ENCODE peak calls at places on chromosome X, in nine cellular contexts. H is substantia nigra, O is suprapubic skin, Y is SJCRH30, E is RWPE1, T is prostate gland, P is RWPE2, M is endothelial cell of umbilical vein, U is pancreas. B is an unnamed sample.

GRCh38 chrX:17380221-17380620 is 5.2 kb downstream of the NHS start:
- DNase-seq in U (no peak), E (no peak), T (no peak), Y (no peak), M (no peak), P (no peak), H (no peak), O (no peak), B (no peak)

GRCh38 chrX:2351999-2352995 is 148.5 kb downstream of the DHRSX start:
- DNase-seq in P (no peak), E (no peak), T (no peak), O (no peak), U (no peak), M (peak; percentile 23), H (no peak), Y (peak; percentile 95), B (no peak)

GRCh38 chrX:66328950-66329596 is 165.0 kb downstream of the HEPH start:
- DNase-seq in U (no peak), O (no peak), H (no peak), E (no peak), P (no peak), T (no peak), M (no peak), Y (no peak), B (no peak)

GRCh38 chrX:39777623-39778025 is 320.1 kb downstream of the BCOR start:
- DNase-seq in M (no peak), O (no peak), H (no peak), T (no peak), E (no peak), Y (no peak), P (no peak), U (no peak), B (no peak)

GRCh38 chrX:39869846-39870601 is 227.7 kb downstream of the BCOR start:
- DNase-seq in T (no peak), O (no peak), E (peak; percentile 57), H (no peak), Y (peak; percentile 37), U (no peak), M (peak; percentile 20), P (no peak), B (no peak)

GRCh38 chrX:1316527-1316926 is 20.1 kb upstream of the IL3RA start:
- DNase-seq in O (peak; percentile 74), T (no peak), M (no peak), H (no peak), U (no peak), E (no peak), P (no peak), Y (no peak), B (peak; percentile 88)

GRCh38 chrX:633043-633654 is 2.6 kb downstream of the SHOX start:
- DNase-seq in P (no peak), T (no peak), Y (no peak), E (no peak), O (no peak), M (no peak), H (no peak), U (no peak), B (no peak)

GRCh38 chrX:22247169-22247568 is 25.5 kb upstream of the CBLL2 start:
- DNase-seq in E (peak; percentile 5), P (no peak), U (no peak), O (no peak), Y (no peak), T (no peak), H (no peak), M (no peak), B (no peak)

GRCh38 chrX:15087747-15088146 is 182.1 kb downstream of the ASB9 start:
- DNase-seq in O (no peak), M (no peak), H (no peak), E (no peak), U (no peak), T (no peak), Y (no peak), P (no peak), B (no peak)

GRCh38 chrX:572490-573124 is 58.0 kb upstream of the SHOX start:
- DNase-seq in H (no peak), O (no peak), T (no peak), M (no peak), Y (peak; percentile 13), P (no peak), U (no peak), E (no peak), B (no peak)

GRCh38 chrX:1246816-1247215 is 21.8 kb upstream of the CSF2RA start:
- DNase-seq in Y (peak; percentile 83), E (peak; percentile 26), O (peak; percentile 77), U (no peak), H (peak; percentile 1), M (peak; percentile 63), T (no peak), P (no peak), B (peak; percentile 83)

GRCh38 chrX:40784516-40785151 is 49.3 kb upstream of the MED14 start:
- DNase-seq in U (no peak), M (peak; percentile 36), O (no peak), H (no peak), T (no peak), E (peak; percentile 19), Y (no peak), P (no peak), B (no peak)

DNA sequence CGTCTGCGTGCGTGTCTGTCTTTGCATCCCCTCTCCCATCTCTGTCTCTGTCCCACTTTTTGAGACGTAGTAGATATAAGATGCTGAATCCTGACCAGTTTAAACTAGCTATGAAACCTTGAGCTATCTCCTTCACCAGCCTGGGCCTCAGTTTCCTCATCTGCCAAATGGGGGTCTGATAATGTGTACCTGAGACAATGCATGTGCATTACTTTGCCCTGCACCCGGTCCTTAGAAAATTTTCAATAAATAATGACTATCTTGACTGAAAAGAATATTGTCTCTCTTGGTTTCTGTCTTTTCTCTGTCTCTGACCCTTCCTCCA is 604 bp downstream of the KANTR start:
- DNase-seq in P (no peak), O (no peak), M (no peak), E (no peak), Y (no peak), U (no peak), H (no peak), T (no peak), B (no peak)
- H3K27ac ChIP-seq in P (peak overlapping the region; percentile 76), O (peak overlapping the region; percentile 89), M (no peak overlapping the region), E (peak overlapping the region; percentile 94), Y (peak overlapping the region; percentile 61), U (peak overlapping the region; percentile 69), H (peak overlapping the region; percentile 78), T (peak overlapping the region; percentile 84), B (peak overlapping the region; percentile 89)

GRCh38 chrX:10033360-10034007 is 66.3 kb downstream of the CLDN34 start:
- DNase-seq in O (no peak), E (no peak), H (no peak), T (peak; percentile 17), P (no peak), U (no peak), Y (no peak), M (no peak), B (no peak)

GRCh38 chrX:10031743-10032142 is 64.6 kb downstream of the CLDN34 start:
- DNase-seq in Y (no peak), P (no peak), H (no peak), M (no peak), O (no peak), E (no peak), U (no peak), T (no peak), B (no peak)

GRCh38 chrX:10034740-10035260 is 67.6 kb downstream of the CLDN34 start:
- DNase-seq in T (no peak), O (no peak), H (no peak), E (no peak), Y (no peak), U (no peak), P (no peak), M (no peak), B (no peak)

GRCh38 chrX:10030570-10030969 is 63.4 kb downstream of the CLDN34 start:
- DNase-seq in T (no peak), M (no peak), E (no peak), U (no peak), Y (no peak), H (no peak), P (no peak), O (no peak), B (no peak)

DNA sequence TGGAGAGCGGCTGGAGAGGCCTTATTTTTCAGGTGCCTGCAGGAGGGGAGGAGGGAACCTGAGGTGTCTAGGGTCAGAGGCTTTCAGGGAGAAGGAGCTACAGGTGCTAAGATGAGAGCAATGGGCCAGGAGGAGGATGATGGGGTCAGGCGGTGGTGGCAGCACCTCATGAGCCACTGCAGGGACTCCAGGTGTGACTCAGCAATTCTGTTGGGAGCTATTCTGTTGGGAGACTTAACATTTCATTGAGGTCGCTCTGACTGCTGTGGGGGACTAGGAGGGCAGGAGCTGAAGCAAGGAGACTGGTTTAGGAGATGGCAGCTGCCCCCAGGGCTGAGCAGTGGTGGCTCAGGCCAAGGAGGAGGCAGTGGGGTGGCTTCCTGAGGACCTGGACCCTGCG is 65.0 kb downstream of the CLDN34 start:
- DNase-seq in P (no peak), H (no peak), Y (no peak), U (no peak), E (no peak), M (no peak), T (no peak), O (no peak), B (no peak)
- H3K27ac ChIP-seq in P (no peak overlapping the region), H (no peak overlapping the region), Y (no peak overlapping the region), U (no peak overlapping the region), E (no peak overlapping the region), M (no peak overlapping the region), T (no peak overlapping the region), O (no peak overlapping the region), B (no peak overlapping the region)

GRCh38 chrX:44344687-44345086 is 1.2 kb upstream of the EFHC2 start:
- DNase-seq in E (no peak), Y (no peak), H (no peak), P (no peak), T (no peak), O (no peak), U (no peak), M (no peak), B (no peak)
- H3K27ac ChIP-seq in E (no peak overlapping the region), Y (no peak overlapping the region), H (no peak overlapping the region), P (no peak overlapping the region), T (no peak overlapping the region), O (no peak overlapping the region), U (no peak overlapping the region), M (no peak overlapping the region), B (no peak overlapping the region)

GRCh38 chrX:123803331-123803983 is 56.4 kb upstream of the XIAP start:
- DNase-seq in T (peak; percentile 43), U (no peak), E (peak; percentile 55), P (no peak), M (peak; percentile 91), O (no peak), H (no peak), Y (peak; percentile 76), B (no peak)
- H3K27ac ChIP-seq in T (no peak overlapping the region), U (no peak overlapping the region), E (no peak overlapping the region), P (no peak overlapping the region), M (peak overlapping the region; percentile 69), O (peak overlapping the region; percentile 41), H (no peak overlapping the region), Y (no peak overlapping the region), B (no peak overlapping the region)

GRCh38 chrX:106728337-106728736 is 1.8 kb downstream of the RNF128 start:
- DNase-seq in M (no peak), O (no peak), U (no peak), T (no peak), E (no peak), P (no peak), H (no peak), Y (no peak), B (no peak)
- H3K27ac ChIP-seq in M (no peak overlapping the region), O (no peak overlapping the region), U (no peak overlapping the region), T (no peak overlapping the region), E (no peak overlapping the region), P (no peak overlapping the region), H (no peak overlapping the region), Y (no peak overlapping the region), B (no peak overlapping the region)

B was measured in upper lobe of right lung.